ENCODE peak calls at places on chromosomes 3 and 15, in four cellular contexts. One of them, this sample, is unnamed.

GRCh38 chr3:156604642-156605144 is 49.8 kb upstream of the SSR3 start:
- DNase-seq in fibroblast of lung: no peak
- DNase-seq in CD8-positive, alpha-beta T cell: no peak
- DNase-seq in neural progenitor cell: no peak
- DNase-seq in this sample: no peak

GRCh38 chr15:88243895-88244787 is 12.4 kb downstream of the NTRK3 start:
- DNase-seq in fibroblast of lung: peak
- DNase-seq in neural progenitor cell: peak
- DNase-seq in CD8-positive, alpha-beta T cell: no peak
- DNase-seq in this sample: no peak

GRCh38 chr3:112847692-112848091 is 1.0 kb upstream of the CD200R1L start:
- DNase-seq in fibroblast of lung: no peak
- DNase-seq in CD8-positive, alpha-beta T cell: peak
- DNase-seq in neural progenitor cell: no peak
- DNase-seq in this sample: no peak

GRCh38 chr3:51799879-51800757 is 21.1 kb upstream of the IQCF6 start:
- DNase-seq in CD8-positive, alpha-beta T cell: no peak
- DNase-seq in neural progenitor cell: peak
- DNase-seq in fibroblast of lung: peak
- DNase-seq in this sample: peak

GRCh38 chr15:61511089-61511488 is 282.0 kb upstream of the RORA start:
- DNase-seq in neural progenitor cell: no peak
- DNase-seq in CD8-positive, alpha-beta T cell: no peak
- DNase-seq in fibroblast of lung: no peak
- DNase-seq in this sample: no peak

GRCh38 chr3:196127308-196128040 is 45.6 kb upstream of the TFRC start:
- DNase-seq in CD8-positive, alpha-beta T cell: peak
- DNase-seq in neural progenitor cell: no peak
- DNase-seq in fibroblast of lung: no peak
- DNase-seq in this sample: no peak

GRCh38 chr3:58383904-58384303 is 49.7 kb downstream of the PDHB start:
- DNase-seq in fibroblast of lung: peak
- DNase-seq in CD8-positive, alpha-beta T cell: no peak
- DNase-seq in neural progenitor cell: no peak
- DNase-seq in this sample: peak

GRCh38 chr3:53402323-53402722 is 55.0 kb upstream of the DCP1A start:
- DNase-seq in fibroblast of lung: no peak
- DNase-seq in CD8-positive, alpha-beta T cell: no peak
- DNase-seq in neural progenitor cell: no peak
- DNase-seq in this sample: no peak

GRCh38 chr3:172103724-172104123 is 64.3 kb downstream of the FNDC3B start:
- DNase-seq in CD8-positive, alpha-beta T cell: no peak
- DNase-seq in neural progenitor cell: no peak
- DNase-seq in fibroblast of lung: no peak
- DNase-seq in this sample: peak

GRCh38 chr3:136960838-136961836 is 3.4 kb downstream of the IL20RB start:
- DNase-seq in neural progenitor cell: no peak
- DNase-seq in CD8-positive, alpha-beta T cell: no peak
- DNase-seq in fibroblast of lung: no peak
- DNase-seq in this sample: peak

GRCh38 chr15:95141486-95141885 is 910.1 kb downstream of the MCTP2 start:
- DNase-seq in CD8-positive, alpha-beta T cell: no peak
- DNase-seq in neural progenitor cell: no peak
- DNase-seq in fibroblast of lung: peak
- DNase-seq in this sample: no peak

GRCh38 chr3:24192469-24193056 is 247.5 kb downstream of the NR1D2 start:
- DNase-seq in fibroblast of lung: no peak
- DNase-seq in neural progenitor cell: no peak
- DNase-seq in CD8-positive, alpha-beta T cell: no peak
- DNase-seq in this sample: no peak

GRCh38 chr3:196726788-196727675 is 12.6 kb upstream of the PAK2 start:
- DNase-seq in neural progenitor cell: no peak
- DNase-seq in CD8-positive, alpha-beta T cell: no peak
- DNase-seq in fibroblast of lung: peak
- DNase-seq in this sample: no peak

GRCh38 chr3:30908466-30909037 is 14.1 kb upstream of the GADL1 start:
- DNase-seq in neural progenitor cell: no peak
- DNase-seq in fibroblast of lung: no peak
- DNase-seq in CD8-positive, alpha-beta T cell: no peak
- DNase-seq in this sample: no peak

GRCh38 chr3:38137615-38138346 is 680 bp upstream of the MYD88 start:
- DNase-seq in fibroblast of lung: no peak
- DNase-seq in neural progenitor cell: peak
- DNase-seq in CD8-positive, alpha-beta T cell: no peak
- DNase-seq in this sample: no peak

GRCh38 chr15:93467327-93467726 is 378.3 kb upstream of the RGMA start:
- DNase-seq in CD8-positive, alpha-beta T cell: no peak
- DNase-seq in fibroblast of lung: no peak
- DNase-seq in neural progenitor cell: no peak
- DNase-seq in this sample: peak

GRCh38 chr15:58221591-58222241 is 83.5 kb downstream of the AQP9 start:
- DNase-seq in CD8-positive, alpha-beta T cell: no peak
- DNase-seq in neural progenitor cell: peak
- DNase-seq in fibroblast of lung: peak
- DNase-seq in this sample: no peak

GRCh38 chr3:191376742-191377141 is 46.4 kb upstream of the UTS2B start:
- DNase-seq in CD8-positive, alpha-beta T cell: no peak
- DNase-seq in fibroblast of lung: peak
- DNase-seq in neural progenitor cell: no peak
- DNase-seq in this sample: peak

GRCh38 chr3:100040846-100041245 is 73.5 kb downstream of the FILIP1L start:
- DNase-seq in neural progenitor cell: no peak
- DNase-seq in CD8-positive, alpha-beta T cell: no peak
- DNase-seq in fibroblast of lung: peak
- DNase-seq in this sample: no peak

GRCh38 chr15:59812185-59812870 is 123.2 kb upstream of the BNIP2 start:
- DNase-seq in CD8-positive, alpha-beta T cell: no peak
- DNase-seq in neural progenitor cell: no peak
- DNase-seq in fibroblast of lung: no peak
- DNase-seq in this sample: no peak

GRCh38 chr3:81530180-81530939 is 231.1 kb downstream of the GBE1 start:
- DNase-seq in fibroblast of lung: no peak
- DNase-seq in neural progenitor cell: no peak
- DNase-seq in CD8-positive, alpha-beta T cell: no peak
- DNase-seq in this sample: no peak

GRCh38 chr3:46378426-46378942 is 7.7 kb downstream of the CCR5 start:
- DNase-seq in neural progenitor cell: peak
- DNase-seq in CD8-positive, alpha-beta T cell: peak
- DNase-seq in fibroblast of lung: peak
- DNase-seq in this sample: no peak

GRCh38 chr15:89912674-89913396 is at the start of gene ARPIN:
- DNase-seq in fibroblast of lung: peak
- DNase-seq in CD8-positive, alpha-beta T cell: no peak
- DNase-seq in neural progenitor cell: peak
- DNase-seq in this sample: no peak

GRCh38 chr3:46667657-46668056 is 25.8 kb downstream of the ALS2CL start:
- DNase-seq in CD8-positive, alpha-beta T cell: no peak
- DNase-seq in neural progenitor cell: no peak
- DNase-seq in fibroblast of lung: no peak
- DNase-seq in this sample: no peak

GRCh38 chr3:138332472-138333073 is 2.9 kb upstream of the NME9 start:
- DNase-seq in fibroblast of lung: peak
- DNase-seq in neural progenitor cell: peak
- DNase-seq in CD8-positive, alpha-beta T cell: no peak
- DNase-seq in this sample: no peak

GRCh38 chr3:74613566-74613965 is 893 bp downstream of the CNTN3 start:
- DNase-seq in neural progenitor cell: peak
- DNase-seq in fibroblast of lung: no peak
- DNase-seq in CD8-positive, alpha-beta T cell: no peak
- DNase-seq in this sample: no peak

GRCh38 chr3:147370316-147370715 is 36.0 kb downstream of the ZIC4 start:
- DNase-seq in fibroblast of lung: no peak
- DNase-seq in neural progenitor cell: no peak
- DNase-seq in CD8-positive, alpha-beta T cell: no peak
- DNase-seq in this sample: no peak

GRCh38 chr3:169940486-169941181 is 26.0 kb upstream of the SEC62 start:
- DNase-seq in neural progenitor cell: no peak
- DNase-seq in fibroblast of lung: no peak
- DNase-seq in CD8-positive, alpha-beta T cell: no peak
- DNase-seq in this sample: no peak

GRCh38 chr3:151146731-151147091 is 56.3 kb downstream of the GPR171 start:
- DNase-seq in neural progenitor cell: no peak
- DNase-seq in fibroblast of lung: no peak
- DNase-seq in CD8-positive, alpha-beta T cell: no peak
- DNase-seq in this sample: no peak

GRCh38 chr3:197197334-197197733 is 101.1 kb downstream of the DLG1 start:
- DNase-seq in neural progenitor cell: no peak
- DNase-seq in CD8-positive, alpha-beta T cell: no peak
- DNase-seq in fibroblast of lung: no peak
- DNase-seq in this sample: no peak

GRCh38 chr3:58034738-58035511 is 26.7 kb downstream of the FLNB start:
- DNase-seq in CD8-positive, alpha-beta T cell: peak
- DNase-seq in fibroblast of lung: no peak
- DNase-seq in neural progenitor cell: peak
- DNase-seq in this sample: no peak

GRCh38 chr3:53155763-53156162 is 5.2 kb upstream of the PRKCD start:
- DNase-seq in CD8-positive, alpha-beta T cell: no peak
- DNase-seq in neural progenitor cell: peak
- DNase-seq in fibroblast of lung: no peak
- DNase-seq in this sample: no peak

GRCh38 chr15:77546870-77547269 is 85.8 kb downstream of the LINGO1 start:
- DNase-seq in CD8-positive, alpha-beta T cell: no peak
- DNase-seq in fibroblast of lung: no peak
- DNase-seq in neural progenitor cell: no peak
- DNase-seq in this sample: no peak

GRCh38 chr3:195040094-195040493 is 230.9 kb downstream of the XXYLT1 start:
- DNase-seq in neural progenitor cell: no peak
- DNase-seq in fibroblast of lung: no peak
- DNase-seq in CD8-positive, alpha-beta T cell: no peak
- DNase-seq in this sample: no peak

GRCh38 chr3:10292505-10293419 is at the start of gene GHRL:
- DNase-seq in neural progenitor cell: no peak
- DNase-seq in CD8-positive, alpha-beta T cell: no peak
- DNase-seq in fibroblast of lung: no peak
- DNase-seq in this sample: no peak

GRCh38 chr3:175212896-175213295 is 353.8 kb downstream of the NAALADL2 start:
- DNase-seq in fibroblast of lung: peak
- DNase-seq in neural progenitor cell: no peak
- DNase-seq in CD8-positive, alpha-beta T cell: no peak
- DNase-seq in this sample: no peak

GRCh38 chr15:74995182-74995778 is at the start of gene SCAMP5:
- DNase-seq in neural progenitor cell: peak
- DNase-seq in fibroblast of lung: peak
- DNase-seq in CD8-positive, alpha-beta T cell: peak
- DNase-seq in this sample: peak

GRCh38 chr15:74995779-74996765 is 709 bp downstream of the SCAMP5 start:
- DNase-seq in CD8-positive, alpha-beta T cell: no peak
- DNase-seq in neural progenitor cell: peak
- DNase-seq in fibroblast of lung: no peak
- DNase-seq in this sample: no peak

GRCh38 chr15:74994236-74994635 is 1.1 kb upstream of the SCAMP5 start:
- DNase-seq in fibroblast of lung: no peak
- DNase-seq in neural progenitor cell: no peak
- DNase-seq in CD8-positive, alpha-beta T cell: no peak
- DNase-seq in this sample: no peak

GRCh38 chr15:74992619-74993018 is 2.7 kb upstream of the SCAMP5 start:
- DNase-seq in CD8-positive, alpha-beta T cell: no peak
- DNase-seq in fibroblast of lung: no peak
- DNase-seq in neural progenitor cell: no peak
- DNase-seq in this sample: no peak

GRCh38 chr15:74994685-74995084 is 678 bp upstream of the SCAMP5 start:
- DNase-seq in CD8-positive, alpha-beta T cell: no peak
- DNase-seq in fibroblast of lung: no peak
- DNase-seq in neural progenitor cell: no peak
- DNase-seq in this sample: no peak
- H3K4me3 ChIP-seq in CD8-positive, alpha-beta T cell: peak
- H3K4me3 ChIP-seq in fibroblast of lung: no peak
- H3K4me3 ChIP-seq in neural progenitor cell: no peak
- H3K4me3 ChIP-seq in this sample: peak

DNA sequence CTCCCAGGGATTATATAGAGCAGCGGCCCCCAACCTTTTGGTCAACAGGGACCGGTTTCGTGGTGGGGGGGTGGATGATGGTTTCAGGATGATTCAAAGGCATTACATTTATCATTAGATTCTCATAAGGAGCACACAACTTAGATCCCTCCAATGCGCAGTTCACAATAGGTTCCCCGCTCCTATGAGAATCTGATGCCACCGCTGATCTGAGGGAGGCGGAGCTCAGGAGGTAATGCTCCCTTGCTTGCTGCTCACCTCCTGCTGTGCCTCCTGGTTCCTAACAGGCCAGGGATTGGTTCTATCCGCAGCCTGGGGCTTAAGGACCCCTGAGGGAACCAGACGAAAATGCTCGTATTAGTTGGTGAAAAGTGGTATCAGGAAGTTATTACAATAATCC is 1.3 kb upstream of the HACD2 start:
- DNase-seq in neural progenitor cell: peak
- DNase-seq in CD8-positive, alpha-beta T cell: no peak
- DNase-seq in fibroblast of lung: peak
- DNase-seq in this sample: no peak
- TF ChIP-seq CTCF in neural progenitor cell: no peak
- TF ChIP-seq CTCF in CD8-positive, alpha-beta T cell: no peak
- TF ChIP-seq CTCF in fibroblast of lung: no peak
- TF ChIP-seq CTCF in this sample: no peak

GRCh38 chr3:71226565-71227281 is 356.8 kb downstream of the FOXP1 start:
- DNase-seq in neural progenitor cell: no peak
- DNase-seq in fibroblast of lung: peak
- DNase-seq in CD8-positive, alpha-beta T cell: peak
- DNase-seq in this sample: no peak
- H3K4me3 ChIP-seq in neural progenitor cell: no peak
- H3K4me3 ChIP-seq in fibroblast of lung: no peak
- H3K4me3 ChIP-seq in CD8-positive, alpha-beta T cell: peak
- H3K4me3 ChIP-seq in this sample: no peak

DNA sequence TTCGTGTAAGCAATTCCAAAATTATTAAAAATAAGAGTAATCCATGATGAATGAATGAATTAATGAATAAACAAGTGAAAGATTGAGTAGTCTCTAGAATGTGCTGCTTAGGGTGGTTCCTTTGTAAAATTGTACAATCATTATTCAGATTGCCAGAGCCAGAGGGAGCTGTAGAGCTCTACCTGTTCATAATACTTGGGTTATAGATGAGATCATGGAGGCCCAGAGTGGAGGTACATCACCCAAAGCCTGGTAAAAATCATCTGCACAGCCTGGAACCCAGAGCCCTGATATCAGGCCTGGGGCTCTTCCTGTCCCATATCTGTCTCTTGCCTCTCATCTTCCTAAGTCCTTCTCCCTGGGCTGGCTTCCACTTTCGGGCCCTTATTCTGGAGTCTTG is 297.2 kb downstream of the RPLP1 start:
- DNase-seq in neural progenitor cell: no peak
- DNase-seq in CD8-positive, alpha-beta T cell: no peak
- DNase-seq in fibroblast of lung: peak
- DNase-seq in this sample: no peak
- TF ChIP-seq CTCF in neural progenitor cell: no peak
- TF ChIP-seq CTCF in CD8-positive, alpha-beta T cell: peak
- TF ChIP-seq CTCF in fibroblast of lung: no peak
- TF ChIP-seq CTCF in this sample: no peak

GRCh38 chr15:40955141-40955903 is 2.1 kb downstream of the CHAC1 start:
- DNase-seq in fibroblast of lung: no peak
- DNase-seq in CD8-positive, alpha-beta T cell: no peak
- DNase-seq in neural progenitor cell: no peak
- DNase-seq in this sample: no peak
- H3K4me3 ChIP-seq in fibroblast of lung: no peak
- H3K4me3 ChIP-seq in CD8-positive, alpha-beta T cell: no peak
- H3K4me3 ChIP-seq in neural progenitor cell: no peak
- H3K4me3 ChIP-seq in this sample: no peak

This sample was measured in kidney epithelial cell.